ENCODE peak calls at places on chromosomes 7 and 10, in eight cellular contexts. One of them, this sample, is unnamed. For H3K9me3, the result is how much of the 10 kb centered on the place peaks cover.

GRCh38 chr7:96090756-96091155 is 231.1 kb downstream of the SLC25A13 start:
- DNase-seq in tibial artery: no peak
- DNase-seq in A549: no peak
- DNase-seq in testis: no peak
- DNase-seq in naive thymus-derived CD4-positive, alpha-beta T cell: no peak
- DNase-seq in small intestine: no peak
- DNase-seq in neuronal stem cell: no peak
- DNase-seq in gastrocnemius medialis: no peak
- DNase-seq in this sample: no peak

GRCh38 chr7:29224726-29225125 is 30.2 kb downstream of the CHN2 start:
- DNase-seq in tibial artery: no peak
- DNase-seq in A549: no peak
- DNase-seq in testis: no peak
- DNase-seq in naive thymus-derived CD4-positive, alpha-beta T cell: no peak
- DNase-seq in small intestine: no peak
- DNase-seq in neuronal stem cell: no peak
- DNase-seq in gastrocnemius medialis: no peak
- DNase-seq in this sample: no peak

GRCh38 chr10:36496728-36497127 is 628.7 kb upstream of the ANKRD30A start:
- DNase-seq in tibial artery: no peak
- DNase-seq in A549: no peak
- DNase-seq in testis: no peak
- DNase-seq in naive thymus-derived CD4-positive, alpha-beta T cell: no peak
- DNase-seq in small intestine: no peak
- DNase-seq in neuronal stem cell: no peak
- DNase-seq in gastrocnemius medialis: no peak
- DNase-seq in this sample: no peak

GRCh38 chr7:80210400-80210799 is 75.8 kb downstream of the GNAI1 start:
- DNase-seq in tibial artery: no peak
- DNase-seq in A549: peak
- DNase-seq in testis: no peak
- DNase-seq in naive thymus-derived CD4-positive, alpha-beta T cell: no peak
- DNase-seq in small intestine: no peak
- DNase-seq in neuronal stem cell: no peak
- DNase-seq in gastrocnemius medialis: no peak
- DNase-seq in this sample: no peak

GRCh38 chr10:95525033-95525418 is 36.1 kb downstream of the SORBS1 start:
- DNase-seq in tibial artery: no peak
- DNase-seq in A549: no peak
- DNase-seq in testis: no peak
- DNase-seq in naive thymus-derived CD4-positive, alpha-beta T cell: no peak
- DNase-seq in small intestine: no peak
- DNase-seq in neuronal stem cell: no peak
- DNase-seq in gastrocnemius medialis: peak
- DNase-seq in this sample: no peak

GRCh38 chr10:33716461-33717267 is 382.2 kb upstream of the NRP1 start:
- DNase-seq in tibial artery: no peak
- DNase-seq in A549: no peak
- DNase-seq in testis: no peak
- DNase-seq in naive thymus-derived CD4-positive, alpha-beta T cell: no peak
- DNase-seq in small intestine: no peak
- DNase-seq in neuronal stem cell: no peak
- DNase-seq in gastrocnemius medialis: no peak
- DNase-seq in this sample: no peak

GRCh38 chr7:99928994-99929729 is at the start of gene GJC3:
- DNase-seq in tibial artery: no peak
- DNase-seq in A549: peak
- DNase-seq in testis: peak
- DNase-seq in naive thymus-derived CD4-positive, alpha-beta T cell: peak
- DNase-seq in small intestine: peak
- DNase-seq in neuronal stem cell: peak
- DNase-seq in gastrocnemius medialis: no peak
- DNase-seq in this sample: peak

GRCh38 chr10:121741246-121741645 is 143.0 kb upstream of the FGFR2 start:
- DNase-seq in tibial artery: no peak
- DNase-seq in A549: no peak
- DNase-seq in testis: no peak
- DNase-seq in naive thymus-derived CD4-positive, alpha-beta T cell: no peak
- DNase-seq in small intestine: no peak
- DNase-seq in neuronal stem cell: no peak
- DNase-seq in gastrocnemius medialis: no peak
- DNase-seq in this sample: no peak

GRCh38 chr10:49139866-49140195 is 6.0 kb upstream of the FAM170B start:
- DNase-seq in tibial artery: no peak
- DNase-seq in A549: peak
- DNase-seq in testis: no peak
- DNase-seq in naive thymus-derived CD4-positive, alpha-beta T cell: no peak
- DNase-seq in small intestine: no peak
- DNase-seq in neuronal stem cell: no peak
- DNase-seq in gastrocnemius medialis: no peak
- DNase-seq in this sample: no peak

GRCh38 chr7:100785878-100786277 is 41.4 kb downstream of the EPHB4 start:
- DNase-seq in tibial artery: no peak
- DNase-seq in A549: no peak
- DNase-seq in testis: no peak
- DNase-seq in naive thymus-derived CD4-positive, alpha-beta T cell: no peak
- DNase-seq in small intestine: no peak
- DNase-seq in neuronal stem cell: no peak
- DNase-seq in gastrocnemius medialis: no peak
- DNase-seq in this sample: no peak

GRCh38 chr10:23516530-23516929 is 77.7 kb downstream of the OTUD1 start:
- DNase-seq in tibial artery: no peak
- DNase-seq in A549: peak
- DNase-seq in testis: no peak
- DNase-seq in naive thymus-derived CD4-positive, alpha-beta T cell: peak
- DNase-seq in small intestine: no peak
- DNase-seq in neuronal stem cell: peak
- DNase-seq in gastrocnemius medialis: no peak
- DNase-seq in this sample: no peak

GRCh38 chr7:98211221-98211675 is at the start of gene BHLHA15:
- DNase-seq in tibial artery: peak
- DNase-seq in A549: no peak
- DNase-seq in testis: no peak
- DNase-seq in naive thymus-derived CD4-positive, alpha-beta T cell: no peak
- DNase-seq in small intestine: peak
- DNase-seq in neuronal stem cell: no peak
- DNase-seq in gastrocnemius medialis: peak
- DNase-seq in this sample: no peak

GRCh38 chr10:78780551-78780961 is 288.2 kb upstream of the ZMIZ1 start:
- DNase-seq in tibial artery: no peak
- DNase-seq in A549: no peak
- DNase-seq in testis: no peak
- DNase-seq in naive thymus-derived CD4-positive, alpha-beta T cell: no peak
- DNase-seq in small intestine: no peak
- DNase-seq in neuronal stem cell: no peak
- DNase-seq in gastrocnemius medialis: peak
- DNase-seq in this sample: no peak

GRCh38 chr10:69716711-69717560 is 84.8 kb upstream of the COL13A1 start:
- DNase-seq in tibial artery: no peak
- DNase-seq in A549: peak
- DNase-seq in testis: peak
- DNase-seq in naive thymus-derived CD4-positive, alpha-beta T cell: peak
- DNase-seq in small intestine: peak
- DNase-seq in neuronal stem cell: peak
- DNase-seq in gastrocnemius medialis: peak
- DNase-seq in this sample: no peak

GRCh38 chr10:506451-507354 is 182.8 kb downstream of the DIP2C start:
- DNase-seq in tibial artery: peak
- DNase-seq in A549: no peak
- DNase-seq in testis: no peak
- DNase-seq in naive thymus-derived CD4-positive, alpha-beta T cell: no peak
- DNase-seq in small intestine: no peak
- DNase-seq in neuronal stem cell: no peak
- DNase-seq in gastrocnemius medialis: no peak
- DNase-seq in this sample: peak

GRCh38 chr10:111391146-111391545 is 314.3 kb downstream of the ADRA2A start:
- DNase-seq in tibial artery: no peak
- DNase-seq in A549: no peak
- DNase-seq in testis: no peak
- DNase-seq in naive thymus-derived CD4-positive, alpha-beta T cell: no peak
- DNase-seq in small intestine: no peak
- DNase-seq in neuronal stem cell: no peak
- DNase-seq in gastrocnemius medialis: no peak
- DNase-seq in this sample: no peak

GRCh38 chr10:132101529-132101928 is 35.8 kb downstream of the JAKMIP3 start:
- DNase-seq in tibial artery: no peak
- DNase-seq in A549: no peak
- DNase-seq in testis: peak
- DNase-seq in naive thymus-derived CD4-positive, alpha-beta T cell: no peak
- DNase-seq in small intestine: no peak
- DNase-seq in neuronal stem cell: no peak
- DNase-seq in gastrocnemius medialis: no peak
- DNase-seq in this sample: no peak

DNA sequence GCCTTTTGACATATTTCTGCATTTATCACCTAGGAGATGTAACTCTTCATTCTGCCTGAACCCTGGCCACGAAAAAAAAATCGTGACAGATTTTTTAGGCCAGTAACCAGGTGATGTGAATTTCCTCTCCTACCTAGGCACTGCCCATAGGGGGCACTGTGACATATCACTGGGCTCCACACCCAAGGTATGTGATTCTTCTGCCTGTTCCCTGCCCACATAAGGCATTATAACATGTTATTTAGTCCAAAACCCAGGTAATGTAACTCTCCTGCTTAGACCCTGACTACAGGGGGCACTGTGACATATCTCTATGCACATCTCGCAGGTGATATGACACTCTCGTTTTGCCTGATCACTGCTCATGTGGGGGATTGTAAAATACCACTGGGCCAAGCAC is 29.5 kb upstream of the ZNF107 start:
- DNase-seq in tibial artery: no peak
- DNase-seq in A549: no peak
- DNase-seq in testis: no peak
- DNase-seq in naive thymus-derived CD4-positive, alpha-beta T cell: no peak
- DNase-seq in small intestine: no peak
- DNase-seq in neuronal stem cell: no peak
- DNase-seq in gastrocnemius medialis: no peak
- DNase-seq in this sample: no peak
- H3K9me3 ChIP-seq in tibial artery: under half
- H3K9me3 ChIP-seq in A549: under half
- H3K9me3 ChIP-seq in testis: under half
- H3K9me3 ChIP-seq in naive thymus-derived CD4-positive, alpha-beta T cell: under half
- H3K9me3 ChIP-seq in small intestine: under half
- H3K9me3 ChIP-seq in neuronal stem cell: under half
- H3K9me3 ChIP-seq in gastrocnemius medialis: under half
- H3K9me3 ChIP-seq in this sample: under half

GRCh38 chr10:24902400-24902728 is 50.0 kb downstream of the PRTFDC1 start:
- DNase-seq in tibial artery: no peak
- DNase-seq in A549: no peak
- DNase-seq in testis: no peak
- DNase-seq in naive thymus-derived CD4-positive, alpha-beta T cell: no peak
- DNase-seq in small intestine: no peak
- DNase-seq in neuronal stem cell: no peak
- DNase-seq in gastrocnemius medialis: no peak
- DNase-seq in this sample: no peak
- H3K27ac ChIP-seq in tibial artery: no peak
- H3K27ac ChIP-seq in A549: peak
- H3K27ac ChIP-seq in testis: no peak
- H3K27ac ChIP-seq in naive thymus-derived CD4-positive, alpha-beta T cell: no peak
- H3K27ac ChIP-seq in small intestine: peak
- H3K27ac ChIP-seq in neuronal stem cell: no peak
- H3K27ac ChIP-seq in gastrocnemius medialis: no peak
- H3K27ac ChIP-seq in this sample: no peak

DNA sequence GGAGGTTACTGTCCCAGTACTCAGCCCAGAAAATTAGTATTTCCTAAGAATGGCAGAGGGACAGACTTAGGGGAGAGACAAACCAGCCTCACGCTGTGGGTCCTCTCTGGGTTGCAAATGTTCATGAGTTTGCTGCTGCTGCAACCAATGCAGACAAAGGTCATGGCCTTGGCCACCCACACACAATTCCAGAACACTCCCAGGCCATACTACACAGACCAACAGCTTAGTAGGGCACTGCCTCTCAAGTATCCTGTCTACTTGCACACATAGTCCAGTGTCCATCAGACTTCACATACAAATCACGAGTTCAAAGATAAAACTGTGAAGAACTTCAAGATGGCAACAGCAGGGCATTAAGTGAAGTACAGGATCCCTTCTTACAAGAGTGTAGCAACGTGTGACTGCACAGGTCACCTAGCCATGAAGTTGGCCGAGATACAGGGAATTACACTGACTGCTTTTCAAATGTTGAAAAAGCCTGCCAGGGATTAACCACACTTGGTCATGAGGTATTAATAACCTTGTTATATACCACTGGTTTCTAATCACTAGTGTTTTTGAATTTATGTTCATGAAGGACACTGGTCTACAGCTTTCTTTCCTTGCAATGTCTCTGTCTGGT is 40.0 kb downstream of the ZNF33B start:
- DNase-seq in tibial artery: no peak
- DNase-seq in A549: no peak
- DNase-seq in testis: no peak
- DNase-seq in naive thymus-derived CD4-positive, alpha-beta T cell: no peak
- DNase-seq in small intestine: no peak
- DNase-seq in neuronal stem cell: no peak
- DNase-seq in gastrocnemius medialis: no peak
- DNase-seq in this sample: no peak
- H3K9me3 ChIP-seq in tibial artery: under half
- H3K9me3 ChIP-seq in A549: half or more
- H3K9me3 ChIP-seq in testis: under half
- H3K9me3 ChIP-seq in naive thymus-derived CD4-positive, alpha-beta T cell: under half
- H3K9me3 ChIP-seq in small intestine: under half
- H3K9me3 ChIP-seq in neuronal stem cell: under half
- H3K9me3 ChIP-seq in gastrocnemius medialis: under half
- H3K9me3 ChIP-seq in this sample: under half

DNA sequence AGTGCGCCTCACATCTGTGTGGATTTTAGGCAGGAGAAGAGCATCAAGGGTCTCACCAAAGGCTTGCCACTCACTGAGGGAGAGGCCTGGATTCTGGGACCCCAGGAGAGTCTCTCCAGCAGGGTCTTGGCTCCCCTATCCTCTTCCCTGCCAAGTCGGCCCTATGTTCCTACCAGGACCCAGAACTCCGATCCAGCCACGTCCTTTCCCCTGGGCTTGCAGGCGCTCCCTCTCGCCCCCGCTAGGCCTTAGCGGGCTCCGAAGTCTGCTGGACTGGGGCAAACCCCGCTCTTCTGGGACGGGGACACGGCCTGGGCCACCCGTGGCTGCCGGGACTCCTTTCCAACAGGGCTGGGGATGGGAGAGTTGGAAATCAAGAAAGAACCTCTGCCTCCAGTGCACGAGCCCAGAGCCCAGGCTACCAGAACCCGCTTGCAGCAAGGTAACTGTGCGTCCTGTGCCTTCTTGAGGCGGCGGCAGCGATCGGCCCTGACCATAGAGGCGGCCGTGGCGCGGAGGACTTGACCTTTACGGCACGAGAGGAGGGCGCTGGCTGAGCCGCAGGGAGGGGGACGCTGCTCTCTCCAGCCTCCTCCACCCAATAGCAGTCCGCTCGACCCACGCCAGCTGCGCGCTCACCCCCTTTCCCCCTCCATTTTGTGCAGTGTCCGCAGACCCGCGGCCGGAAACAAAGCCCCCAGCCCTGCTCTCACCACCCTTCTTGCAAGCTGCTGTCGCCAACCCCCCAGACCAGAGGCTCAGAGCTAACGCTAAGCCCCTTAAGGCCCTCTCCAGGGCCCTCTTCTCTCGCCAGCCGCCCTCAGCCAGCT is 6.9 kb upstream of the HOXA11 start:
- DNase-seq in tibial artery: peak
- DNase-seq in A549: no peak
- DNase-seq in testis: no peak
- DNase-seq in naive thymus-derived CD4-positive, alpha-beta T cell: no peak
- DNase-seq in small intestine: no peak
- DNase-seq in neuronal stem cell: no peak
- DNase-seq in gastrocnemius medialis: peak
- DNase-seq in this sample: peak
- H3K27ac ChIP-seq in tibial artery: no peak
- H3K27ac ChIP-seq in A549: no peak
- H3K27ac ChIP-seq in testis: no peak
- H3K27ac ChIP-seq in naive thymus-derived CD4-positive, alpha-beta T cell: no peak
- H3K27ac ChIP-seq in small intestine: no peak
- H3K27ac ChIP-seq in neuronal stem cell: no peak
- H3K27ac ChIP-seq in gastrocnemius medialis: peak
- H3K27ac ChIP-seq in this sample: peak

GRCh38 chr7:158472631-158473030 is 115.0 kb downstream of the PTPRN2 start:
- DNase-seq in tibial artery: no peak
- DNase-seq in A549: no peak
- DNase-seq in testis: no peak
- DNase-seq in naive thymus-derived CD4-positive, alpha-beta T cell: no peak
- DNase-seq in small intestine: no peak
- DNase-seq in neuronal stem cell: no peak
- DNase-seq in gastrocnemius medialis: no peak
- DNase-seq in this sample: no peak
- H3K9me3 ChIP-seq in tibial artery: under half
- H3K9me3 ChIP-seq in A549: under half
- H3K9me3 ChIP-seq in testis: under half
- H3K9me3 ChIP-seq in naive thymus-derived CD4-positive, alpha-beta T cell: under half
- H3K9me3 ChIP-seq in small intestine: under half
- H3K9me3 ChIP-seq in neuronal stem cell: under half
- H3K9me3 ChIP-seq in gastrocnemius medialis: under half
- H3K9me3 ChIP-seq in this sample: under half

This sample was measured in uterus.